ENCODE peak calls at places on chromosomes 4 and X, in four cellular contexts. K is mesenchymal stem cell, Y is tibial nerve, V is fibroblast of lung. W is an unnamed sample.

GRCh38 chr4:98508248-98508647 is 150.2 kb downstream of the TSPAN5 start:
- DNase-seq in Y (no peak), V (no peak), K (no peak), W (no peak)

GRCh38 chr4:1049591-1049905 is 38.1 kb downstream of the FGFRL1 start:
- DNase-seq in V (no peak), Y (no peak), K (no peak), W (no peak)

GRCh38 chr4:27043200-27043599 is 182.6 kb downstream of the STIM2 start:
- DNase-seq in Y (no peak), K (no peak), V (no peak), W (no peak)

GRCh38 chrX:97847885-97848679 is 964.4 kb downstream of the RPA4 start:
- DNase-seq in K (no peak), V (no peak), Y (no peak), W (no peak)

GRCh38 chr4:139734875-139735380 is 69.3 kb downstream of the MGST2 start:
- DNase-seq in K (peak; percentile 96), Y (peak; percentile 71), V (peak; percentile 83), W (peak; percentile 70)

GRCh38 chrX:69133561-69134542 is 31.4 kb downstream of the PJA1 start:
- DNase-seq in Y (peak; percentile 11), V (peak; percentile 72), K (peak; percentile 83), W (no peak)

GRCh38 chr4:169135776-169136175 is 125.7 kb upstream of the CBR4 start:
- DNase-seq in K (no peak), V (no peak), Y (no peak), W (no peak)

GRCh38 chr4:94676910-94677309 is 80.8 kb upstream of the BMPR1B start:
- DNase-seq in Y (no peak), K (peak; percentile 29), V (no peak), W (no peak)

GRCh38 chr4:86582453-86582852 is 11.7 kb upstream of the PTPN13 start:
- DNase-seq in V (peak; percentile 8), Y (no peak), K (no peak), W (no peak)

DNA sequence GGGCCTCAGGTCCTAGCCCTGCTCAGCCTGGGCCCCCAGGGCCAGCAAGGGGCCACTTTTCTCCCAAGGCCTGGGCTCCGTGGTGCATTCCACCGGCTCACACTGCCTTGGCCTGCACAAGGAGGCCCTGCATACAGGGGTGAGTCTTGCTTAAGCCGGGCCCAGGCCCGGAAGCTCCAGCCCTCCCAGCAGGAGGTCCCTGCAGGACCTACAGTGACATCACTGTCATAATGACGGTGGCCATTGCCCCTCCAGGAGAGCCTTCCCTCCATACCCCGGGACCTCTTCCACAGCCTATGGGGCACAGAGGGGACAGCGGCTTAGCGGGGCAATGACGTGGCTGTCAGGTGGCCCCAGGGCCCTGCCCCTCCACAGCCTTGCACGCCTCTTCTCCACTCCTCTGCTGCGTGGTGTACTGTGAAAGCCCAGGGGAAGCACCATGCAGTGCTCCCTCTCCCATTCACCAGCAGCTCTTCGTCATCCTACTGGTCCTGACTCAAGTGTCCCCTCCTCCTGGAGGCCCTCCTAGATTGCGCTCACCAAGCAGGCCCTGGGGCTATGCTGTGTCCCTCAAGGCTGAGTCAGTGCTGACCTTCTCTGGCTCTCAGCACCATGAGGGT is 32.3 kb upstream of the AFAP1 start:
- DNase-seq in V (no peak), Y (no peak), K (no peak), W (no peak)
- H3K27ac ChIP-seq in V (no peak overlapping the region), Y (no peak overlapping the region), K (no peak overlapping the region), W (no peak overlapping the region)

DNA sequence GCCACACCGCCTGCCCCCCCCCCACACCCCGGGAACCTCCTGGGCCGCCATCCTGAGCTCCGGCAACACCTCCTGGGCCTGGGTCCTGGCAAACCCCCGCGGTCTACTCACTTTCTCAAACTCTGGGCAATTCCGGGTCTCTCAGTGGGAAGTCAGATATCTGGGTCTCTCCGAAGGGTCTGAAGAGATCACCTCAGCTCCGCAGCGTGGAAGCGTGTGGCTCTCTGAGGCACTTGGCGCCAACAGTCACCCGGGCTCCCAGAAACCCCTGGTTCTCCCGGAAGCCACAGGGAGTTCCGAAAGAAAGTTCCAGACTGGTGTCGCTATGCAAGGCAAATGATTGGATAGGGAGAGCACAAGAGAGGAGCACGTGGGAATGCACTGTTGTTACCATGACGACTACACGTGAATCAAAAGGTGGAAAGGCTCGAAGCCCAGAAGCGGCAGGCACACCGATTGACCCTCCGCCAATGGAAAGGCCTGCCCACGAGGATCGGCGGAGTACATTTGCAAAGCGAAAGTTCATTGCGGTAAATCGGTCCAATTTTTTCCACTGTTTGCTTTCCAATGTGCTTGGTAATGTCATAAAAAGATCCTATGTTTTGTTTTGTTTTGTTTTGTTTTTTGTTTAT is at the start of gene PNMA6E:
- DNase-seq in V (no peak), K (no peak), Y (no peak), W (no peak)
- H3K27ac ChIP-seq in V (no peak within 1 kb of the TSS), K (no peak within 1 kb of the TSS), Y (no peak within 1 kb of the TSS), W (no peak within 1 kb of the TSS)

GRCh38 chr4:123547818-123548200 is 151.2 kb downstream of the SPRY1 start:
- DNase-seq in Y (no peak), V (no peak), K (no peak), W (no peak)

GRCh38 chr4:123545569-123546122 is 149.1 kb downstream of the SPRY1 start:
- DNase-seq in Y (no peak), V (no peak), K (no peak), W (no peak)

GRCh38 chr4:123546123-123546654 is 149.6 kb downstream of the SPRY1 start:
- DNase-seq in K (no peak), V (no peak), Y (no peak), W (no peak)

GRCh38 chr4:123547167-123547817 is 150.7 kb downstream of the SPRY1 start:
- DNase-seq in K (no peak), Y (no peak), V (no peak), W (no peak)

GRCh38 chr4:123546661-123547060 is 150.1 kb downstream of the SPRY1 start:
- DNase-seq in V (no peak), Y (no peak), K (no peak), W (no peak)
- H3K27ac ChIP-seq in V (no peak overlapping the region), Y (no peak overlapping the region), K (no peak overlapping the region), W (no peak overlapping the region)

DNA sequence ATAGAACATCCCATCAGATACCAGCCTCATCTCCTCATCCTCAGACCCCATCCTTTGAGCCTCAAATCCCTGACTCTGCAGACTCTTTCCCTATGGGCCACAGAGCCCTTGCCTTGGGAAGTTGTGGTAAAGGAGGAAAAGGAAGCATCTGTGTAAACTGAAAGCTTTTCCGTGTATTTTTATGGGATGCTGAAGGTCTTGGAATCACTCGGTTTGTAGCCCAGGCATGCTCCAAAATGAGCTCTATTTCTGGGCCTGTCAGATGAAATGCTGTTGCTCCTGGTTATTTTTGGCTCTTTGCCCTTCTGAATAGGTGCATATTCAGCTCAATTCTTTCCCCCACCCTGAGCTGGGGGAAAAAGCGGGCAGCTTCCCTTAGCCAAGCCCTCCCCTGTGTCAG is 5.0 kb upstream of the SEL1L3 start:
- DNase-seq in Y (no peak), K (no peak), V (no peak), W (no peak)
- H3K27ac ChIP-seq in Y (no peak overlapping the region), K (no peak overlapping the region), V (no peak overlapping the region), W (no peak overlapping the region)

GRCh38 chrX:95058815-95059214 is 1384.8 kb downstream of the FAM133A start:
- DNase-seq in V (peak; percentile 32), Y (no peak), K (peak; percentile 65), W (no peak)
- H3K27ac ChIP-seq in V (peak overlapping the region; percentile 47), Y (no peak overlapping the region), K (peak overlapping the region; percentile 59), W (no peak overlapping the region)